ENCODE peak calls at places on chromosomes 1 and 21, in five cellular contexts. W is CD8-positive, alpha-beta T cell; E is mammary epithelial cell; A is small intestine; U is ovary. B is an unnamed sample. For H3K4me1 and H3K27me3, the result is how much of the 10 kb centered on the place peaks cover.

GRCh38 chr1:40948741-40949528 is 30.6 kb upstream of the CTPS1 start:
- DNase-seq in W (peak), U (no peak), E (peak), A (peak), B (peak)

GRCh38 chr1:88982055-88982454 is 10.4 kb downstream of the KYAT3 start:
- DNase-seq in U (no peak), E (peak), W (no peak), A (no peak), B (no peak)

GRCh38 chr1:63122051-63122450 is 200.3 kb upstream of the FOXD3 start:
- DNase-seq in U (no peak), E (no peak), W (no peak), A (no peak), B (no peak)

GRCh38 chr1:89721351-89721750 is 88.4 kb downstream of the LRRC8C start:
- DNase-seq in U (no peak), A (peak), E (peak), W (peak), B (no peak)

GRCh38 chr1:197896301-197896700 is 6.1 kb upstream of the C1orf53 start:
- DNase-seq in W (no peak), A (no peak), U (no peak), E (no peak), B (no peak)

GRCh38 chr21:28337319-28337718 is 655.4 kb downstream of the LTN1 start:
- DNase-seq in W (no peak), U (no peak), A (peak), E (peak), B (no peak)

GRCh38 chr1:19688041-19688842 is 23.6 kb downstream of the HTR6 start:
- DNase-seq in A (no peak), E (no peak), W (peak), U (no peak), B (no peak)

GRCh38 chr1:18103788-18104421 is 3.7 kb upstream of the IGSF21 start:
- DNase-seq in A (no peak), W (no peak), U (no peak), E (no peak), B (no peak)

GRCh38 chr1:43035821-43036456 is 77.3 kb upstream of the SLC2A1 start:
- DNase-seq in A (no peak), U (no peak), E (no peak), W (no peak), B (no peak)

GRCh38 chr1:28887835-28888682 is 26.3 kb upstream of the EPB41 start:
- DNase-seq in A (peak), U (peak), E (no peak), W (no peak), B (peak)

GRCh38 chr1:91830242-91831131 is 55.5 kb downstream of the TGFBR3 start:
- DNase-seq in A (peak), U (peak), E (peak), W (no peak), B (peak)

GRCh38 chr1:91828007-91828321 is 58.0 kb downstream of the TGFBR3 start:
- DNase-seq in E (no peak), U (no peak), W (no peak), A (peak), B (no peak)

GRCh38 chr1:91831132-91831930 is 54.6 kb downstream of the TGFBR3 start:
- DNase-seq in W (no peak), E (no peak), A (peak), U (no peak), B (no peak)

GRCh38 chr1:91828583-91829281 is 57.2 kb downstream of the TGFBR3 start:
- DNase-seq in E (no peak), A (no peak), U (peak), W (no peak), B (no peak)

DNA sequence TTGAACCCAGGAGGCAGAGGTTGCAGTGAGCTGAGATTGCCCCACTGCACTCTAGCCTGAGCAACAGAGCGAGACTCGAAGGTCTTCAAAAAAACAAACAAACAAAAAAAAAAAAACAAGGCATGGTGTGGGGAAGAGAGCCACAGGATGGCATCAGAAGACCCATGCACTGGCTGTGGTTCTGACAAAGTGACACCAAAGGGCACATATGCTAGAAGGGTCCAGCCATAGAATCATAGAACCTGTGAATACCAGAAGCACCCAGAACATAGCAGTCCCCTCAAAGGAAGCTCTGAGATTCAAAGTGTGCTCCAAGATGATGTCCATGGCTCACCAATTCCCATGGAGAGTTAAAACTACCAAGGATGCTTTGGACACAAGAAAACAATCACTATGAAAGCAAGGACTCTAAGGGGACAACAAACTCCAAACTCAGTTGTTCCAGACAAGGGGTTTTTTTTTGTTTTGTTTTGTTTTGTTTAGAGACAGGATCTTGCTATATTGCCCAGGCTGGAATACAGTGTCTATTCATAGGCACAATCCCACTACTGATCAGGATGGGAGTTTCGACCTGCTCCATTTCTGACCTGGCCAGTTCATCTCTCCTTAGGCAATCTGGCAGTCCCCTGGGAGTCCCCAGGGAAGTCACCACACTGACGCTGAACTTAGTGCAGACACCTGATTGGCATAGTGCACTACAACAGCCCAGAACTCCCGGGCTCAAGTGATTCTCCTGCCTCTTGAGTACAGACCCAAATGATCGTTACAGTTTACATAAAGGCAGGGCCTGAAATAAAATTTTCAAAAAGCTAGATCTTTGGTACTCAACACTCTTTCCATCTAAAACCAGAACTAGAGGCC is 56.4 kb downstream of the TGFBR3 start:
- DNase-seq in W (no peak), E (no peak), U (no peak), A (no peak), B (no peak)
- H3K4me1 ChIP-seq in W (under half), E (under half), U (under half), A (under half), B (under half)

GRCh38 chr1:5764464-5764863 is 227.8 kb downstream of the NPHP4 start:
- DNase-seq in W (no peak), E (no peak), U (no peak), A (no peak), B (no peak)
- H3K27me3 ChIP-seq in W (under half), E (under half), U (under half), A (under half), B (half or more)

GRCh38 chr21:42125571-42126544 is 54.7 kb downstream of the UMODL1 start:
- DNase-seq in E (no peak), U (no peak), A (peak), W (no peak), B (peak)
- H3K4me1 ChIP-seq in E (under half), U (under half), A (under half), W (under half), B (under half)

GRCh38 chr1:168360622-168361021 is 79.9 kb downstream of the TBX19 start:
- DNase-seq in U (no peak), A (no peak), W (no peak), E (no peak), B (no peak)
- H3K27me3 ChIP-seq in U (under half), A (under half), W (under half), E (under half), B (under half)

GRCh38 chr1:170711682-170712081 is 47.8 kb downstream of the PRRX1 start:
- DNase-seq in W (no peak), A (no peak), U (no peak), E (peak), B (no peak)

GRCh38 chr1:170705981-170706380 is 42.0 kb downstream of the PRRX1 start:
- DNase-seq in E (no peak), A (no peak), U (no peak), W (no peak), B (no peak)

GRCh38 chr1:170707116-170707515 is 43.2 kb downstream of the PRRX1 start:
- DNase-seq in E (no peak), W (no peak), A (no peak), U (no peak), B (no peak)

GRCh38 chr1:170704256-170704655 is 40.3 kb downstream of the PRRX1 start:
- DNase-seq in U (no peak), A (no peak), E (no peak), W (no peak), B (no peak)

DNA sequence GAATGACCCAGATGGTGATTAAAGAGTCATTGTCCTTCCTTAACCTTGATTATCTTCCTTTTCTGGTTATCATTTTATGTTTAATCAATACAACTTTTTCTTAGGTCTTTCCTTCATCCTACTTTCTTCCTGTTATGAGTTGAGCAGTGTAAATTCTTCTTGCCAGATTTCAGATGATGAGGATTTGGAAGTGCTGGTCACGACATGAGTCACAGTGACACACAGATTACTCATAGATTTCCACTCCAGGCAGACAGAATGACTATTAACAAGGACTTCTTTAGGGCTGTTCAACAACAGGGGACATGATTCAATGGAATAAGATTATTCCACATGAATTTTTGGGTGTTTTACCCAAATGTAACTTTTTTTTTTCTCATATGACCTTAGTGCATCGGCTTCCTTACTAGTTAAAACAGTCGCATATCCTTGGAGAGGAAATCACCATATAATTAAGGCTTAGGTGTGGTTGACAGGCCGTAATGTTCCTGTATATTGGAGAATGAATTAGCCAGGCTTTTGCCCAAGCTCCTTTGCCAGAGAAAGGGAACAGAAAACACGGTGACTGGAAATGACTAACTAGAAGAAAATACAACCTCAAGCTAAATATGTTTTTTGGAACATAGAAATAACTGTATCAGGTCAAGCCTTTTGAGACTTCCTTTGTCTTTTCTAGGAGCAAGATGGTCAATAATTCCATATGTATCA is 44.2 kb downstream of the PRRX1 start:
- DNase-seq in W (no peak), A (no peak), U (no peak), E (peak), B (peak)
- H3K4me1 ChIP-seq in W (under half), A (under half), U (under half), E (under half), B (under half)

B was measured in PC-9.